ENCODE peak calls at places on chromosome 13, in five cellular contexts. One of them, this sample, is unnamed.

GRCh38 chr13:31436478-31436877 is 236.7 kb downstream of the B3GLCT start:
- DNase-seq in stimulated activated CD8-positive, alpha-beta memory T cell treated with anti-CD3 and anti-CD28 coated beads, Interleukin-2, amount 100 ng/mL, for 48 hours: no peak
- DNase-seq in activated CD8-positive, alpha-beta memory T cell treated with anti-CD3 and anti-CD28 coated beads for 48 hours: no peak
- DNase-seq in PC-9: no peak
- DNase-seq in upper lobe of right lung: no peak
- DNase-seq in this sample: no peak

GRCh38 chr13:57557979-57558529 is 73.5 kb upstream of the PCDH17 start:
- DNase-seq in activated CD8-positive, alpha-beta memory T cell treated with anti-CD3 and anti-CD28 coated beads for 48 hours: no peak
- DNase-seq in upper lobe of right lung: no peak
- DNase-seq in PC-9: no peak
- DNase-seq in stimulated activated CD8-positive, alpha-beta memory T cell treated with anti-CD3 and anti-CD28 coated beads, Interleukin-2, amount 100 ng/mL, for 48 hours: no peak
- DNase-seq in this sample: no peak

GRCh38 chr13:35164324-35164932 is 222.4 kb downstream of the NBEA start:
- DNase-seq in upper lobe of right lung: no peak
- DNase-seq in activated CD8-positive, alpha-beta memory T cell treated with anti-CD3 and anti-CD28 coated beads for 48 hours: no peak
- DNase-seq in PC-9: no peak
- DNase-seq in stimulated activated CD8-positive, alpha-beta memory T cell treated with anti-CD3 and anti-CD28 coated beads, Interleukin-2, amount 100 ng/mL, for 48 hours: no peak
- DNase-seq in this sample: no peak

GRCh38 chr13:97125810-97126738 is 96.1 kb upstream of the MBNL2 start:
- DNase-seq in upper lobe of right lung: no peak
- DNase-seq in stimulated activated CD8-positive, alpha-beta memory T cell treated with anti-CD3 and anti-CD28 coated beads, Interleukin-2, amount 100 ng/mL, for 48 hours: no peak
- DNase-seq in PC-9: peak; percentile 61
- DNase-seq in activated CD8-positive, alpha-beta memory T cell treated with anti-CD3 and anti-CD28 coated beads for 48 hours: no peak
- DNase-seq in this sample: no peak

GRCh38 chr13:42746846-42747245 is 34.5 kb upstream of the FAM216B start:
- DNase-seq in upper lobe of right lung: no peak
- DNase-seq in activated CD8-positive, alpha-beta memory T cell treated with anti-CD3 and anti-CD28 coated beads for 48 hours: no peak
- DNase-seq in PC-9: no peak
- DNase-seq in stimulated activated CD8-positive, alpha-beta memory T cell treated with anti-CD3 and anti-CD28 coated beads, Interleukin-2, amount 100 ng/mL, for 48 hours: no peak
- DNase-seq in this sample: no peak

GRCh38 chr13:24861617-24862362 is 97.8 kb downstream of the RNF17 start:
- DNase-seq in stimulated activated CD8-positive, alpha-beta memory T cell treated with anti-CD3 and anti-CD28 coated beads, Interleukin-2, amount 100 ng/mL, for 48 hours: no peak
- DNase-seq in upper lobe of right lung: no peak
- DNase-seq in PC-9: no peak
- DNase-seq in activated CD8-positive, alpha-beta memory T cell treated with anti-CD3 and anti-CD28 coated beads for 48 hours: no peak
- DNase-seq in this sample: no peak

GRCh38 chr13:77113496-77113895 is 86.5 kb upstream of the FBXL3 start:
- DNase-seq in PC-9: no peak
- DNase-seq in upper lobe of right lung: no peak
- DNase-seq in stimulated activated CD8-positive, alpha-beta memory T cell treated with anti-CD3 and anti-CD28 coated beads, Interleukin-2, amount 100 ng/mL, for 48 hours: no peak
- DNase-seq in activated CD8-positive, alpha-beta memory T cell treated with anti-CD3 and anti-CD28 coated beads for 48 hours: no peak
- DNase-seq in this sample: no peak

GRCh38 chr13:98075048-98075447 is 67.8 kb upstream of the FARP1 start:
- DNase-seq in stimulated activated CD8-positive, alpha-beta memory T cell treated with anti-CD3 and anti-CD28 coated beads, Interleukin-2, amount 100 ng/mL, for 48 hours: no peak
- DNase-seq in activated CD8-positive, alpha-beta memory T cell treated with anti-CD3 and anti-CD28 coated beads for 48 hours: no peak
- DNase-seq in PC-9: no peak
- DNase-seq in upper lobe of right lung: no peak
- DNase-seq in this sample: no peak

GRCh38 chr13:54742984-54743383 is 1714.4 kb downstream of the OLFM4 start:
- DNase-seq in stimulated activated CD8-positive, alpha-beta memory T cell treated with anti-CD3 and anti-CD28 coated beads, Interleukin-2, amount 100 ng/mL, for 48 hours: no peak
- DNase-seq in PC-9: no peak
- DNase-seq in upper lobe of right lung: no peak
- DNase-seq in activated CD8-positive, alpha-beta memory T cell treated with anti-CD3 and anti-CD28 coated beads for 48 hours: no peak
- DNase-seq in this sample: no peak

GRCh38 chr13:28467886-28468519 is 26.9 kb downstream of the FLT1 start:
- DNase-seq in stimulated activated CD8-positive, alpha-beta memory T cell treated with anti-CD3 and anti-CD28 coated beads, Interleukin-2, amount 100 ng/mL, for 48 hours: no peak
- DNase-seq in PC-9: no peak
- DNase-seq in upper lobe of right lung: no peak
- DNase-seq in activated CD8-positive, alpha-beta memory T cell treated with anti-CD3 and anti-CD28 coated beads for 48 hours: no peak
- DNase-seq in this sample: no peak

GRCh38 chr13:94595943-94596574 is at the start of gene TGDS:
- DNase-seq in upper lobe of right lung: peak; percentile 96
- DNase-seq in stimulated activated CD8-positive, alpha-beta memory T cell treated with anti-CD3 and anti-CD28 coated beads, Interleukin-2, amount 100 ng/mL, for 48 hours: peak; percentile 78
- DNase-seq in activated CD8-positive, alpha-beta memory T cell treated with anti-CD3 and anti-CD28 coated beads for 48 hours: peak; percentile 71
- DNase-seq in PC-9: peak; percentile 84
- DNase-seq in this sample: peak; percentile 77

GRCh38 chr13:49953560-49953959 is 17.4 kb upstream of the SPRYD7 start:
- DNase-seq in stimulated activated CD8-positive, alpha-beta memory T cell treated with anti-CD3 and anti-CD28 coated beads, Interleukin-2, amount 100 ng/mL, for 48 hours: no peak
- DNase-seq in upper lobe of right lung: no peak
- DNase-seq in activated CD8-positive, alpha-beta memory T cell treated with anti-CD3 and anti-CD28 coated beads for 48 hours: no peak
- DNase-seq in PC-9: peak; percentile 2
- DNase-seq in this sample: no peak

GRCh38 chr13:84553252-84553651 is 671.0 kb upstream of the SLITRK1 start:
- DNase-seq in PC-9: no peak
- DNase-seq in upper lobe of right lung: no peak
- DNase-seq in stimulated activated CD8-positive, alpha-beta memory T cell treated with anti-CD3 and anti-CD28 coated beads, Interleukin-2, amount 100 ng/mL, for 48 hours: no peak
- DNase-seq in activated CD8-positive, alpha-beta memory T cell treated with anti-CD3 and anti-CD28 coated beads for 48 hours: no peak
- DNase-seq in this sample: no peak

GRCh38 chr13:42396501-42396900 is 124.5 kb downstream of the AKAP11 start:
- DNase-seq in activated CD8-positive, alpha-beta memory T cell treated with anti-CD3 and anti-CD28 coated beads for 48 hours: no peak
- DNase-seq in PC-9: no peak
- DNase-seq in stimulated activated CD8-positive, alpha-beta memory T cell treated with anti-CD3 and anti-CD28 coated beads, Interleukin-2, amount 100 ng/mL, for 48 hours: peak; percentile 49
- DNase-seq in upper lobe of right lung: no peak
- DNase-seq in this sample: no peak

GRCh38 chr13:90645582-90645981 is 701.9 kb upstream of the MIR17HG start:
- DNase-seq in stimulated activated CD8-positive, alpha-beta memory T cell treated with anti-CD3 and anti-CD28 coated beads, Interleukin-2, amount 100 ng/mL, for 48 hours: no peak
- DNase-seq in upper lobe of right lung: no peak
- DNase-seq in activated CD8-positive, alpha-beta memory T cell treated with anti-CD3 and anti-CD28 coated beads for 48 hours: no peak
- DNase-seq in PC-9: no peak
- DNase-seq in this sample: no peak

GRCh38 chr13:78609464-78610205 is 6.3 kb upstream of the POU4F1 start:
- DNase-seq in activated CD8-positive, alpha-beta memory T cell treated with anti-CD3 and anti-CD28 coated beads for 48 hours: no peak
- DNase-seq in stimulated activated CD8-positive, alpha-beta memory T cell treated with anti-CD3 and anti-CD28 coated beads, Interleukin-2, amount 100 ng/mL, for 48 hours: no peak
- DNase-seq in PC-9: no peak
- DNase-seq in upper lobe of right lung: no peak
- DNase-seq in this sample: no peak

GRCh38 chr13:77896536-77896935 is 22.1 kb downstream of the EDNRB start:
- DNase-seq in stimulated activated CD8-positive, alpha-beta memory T cell treated with anti-CD3 and anti-CD28 coated beads, Interleukin-2, amount 100 ng/mL, for 48 hours: no peak
- DNase-seq in PC-9: no peak
- DNase-seq in activated CD8-positive, alpha-beta memory T cell treated with anti-CD3 and anti-CD28 coated beads for 48 hours: no peak
- DNase-seq in upper lobe of right lung: no peak
- DNase-seq in this sample: no peak

GRCh38 chr13:31442605-31443004 is 242.8 kb downstream of the B3GLCT start:
- DNase-seq in stimulated activated CD8-positive, alpha-beta memory T cell treated with anti-CD3 and anti-CD28 coated beads, Interleukin-2, amount 100 ng/mL, for 48 hours: no peak
- DNase-seq in upper lobe of right lung: no peak
- DNase-seq in activated CD8-positive, alpha-beta memory T cell treated with anti-CD3 and anti-CD28 coated beads for 48 hours: no peak
- DNase-seq in PC-9: no peak
- DNase-seq in this sample: no peak

GRCh38 chr13:109786457-109787134 is at the start of gene IRS2:
- DNase-seq in PC-9: peak; percentile 95
- DNase-seq in activated CD8-positive, alpha-beta memory T cell treated with anti-CD3 and anti-CD28 coated beads for 48 hours: peak; percentile 76
- DNase-seq in upper lobe of right lung: peak; percentile 96
- DNase-seq in stimulated activated CD8-positive, alpha-beta memory T cell treated with anti-CD3 and anti-CD28 coated beads, Interleukin-2, amount 100 ng/mL, for 48 hours: peak; percentile 75
- DNase-seq in this sample: peak; percentile 53

GRCh38 chr13:68727165-68727564 is 1380.5 kb upstream of the ATXN8OS start:
- DNase-seq in stimulated activated CD8-positive, alpha-beta memory T cell treated with anti-CD3 and anti-CD28 coated beads, Interleukin-2, amount 100 ng/mL, for 48 hours: no peak
- DNase-seq in upper lobe of right lung: no peak
- DNase-seq in activated CD8-positive, alpha-beta memory T cell treated with anti-CD3 and anti-CD28 coated beads for 48 hours: no peak
- DNase-seq in PC-9: no peak
- DNase-seq in this sample: no peak

GRCh38 chr13:107373551-107373950 is 805.6 kb upstream of the ARGLU1 start:
- DNase-seq in upper lobe of right lung: no peak
- DNase-seq in PC-9: peak; percentile 0
- DNase-seq in stimulated activated CD8-positive, alpha-beta memory T cell treated with anti-CD3 and anti-CD28 coated beads, Interleukin-2, amount 100 ng/mL, for 48 hours: no peak
- DNase-seq in activated CD8-positive, alpha-beta memory T cell treated with anti-CD3 and anti-CD28 coated beads for 48 hours: no peak
- DNase-seq in this sample: no peak

GRCh38 chr13:51921790-51922740 is 60.3 kb downstream of the CCDC70 start:
- DNase-seq in stimulated activated CD8-positive, alpha-beta memory T cell treated with anti-CD3 and anti-CD28 coated beads, Interleukin-2, amount 100 ng/mL, for 48 hours: no peak
- DNase-seq in upper lobe of right lung: no peak
- DNase-seq in PC-9: no peak
- DNase-seq in activated CD8-positive, alpha-beta memory T cell treated with anti-CD3 and anti-CD28 coated beads for 48 hours: no peak
- DNase-seq in this sample: no peak

GRCh38 chr13:39100996-39101751 is 62.9 kb downstream of the NHLRC3 start:
- DNase-seq in upper lobe of right lung: no peak
- DNase-seq in stimulated activated CD8-positive, alpha-beta memory T cell treated with anti-CD3 and anti-CD28 coated beads, Interleukin-2, amount 100 ng/mL, for 48 hours: no peak
- DNase-seq in PC-9: no peak
- DNase-seq in activated CD8-positive, alpha-beta memory T cell treated with anti-CD3 and anti-CD28 coated beads for 48 hours: no peak
- DNase-seq in this sample: no peak

GRCh38 chr13:46679369-46680180 is 117.4 kb downstream of the ESD start:
- DNase-seq in stimulated activated CD8-positive, alpha-beta memory T cell treated with anti-CD3 and anti-CD28 coated beads, Interleukin-2, amount 100 ng/mL, for 48 hours: no peak
- DNase-seq in PC-9: no peak
- DNase-seq in activated CD8-positive, alpha-beta memory T cell treated with anti-CD3 and anti-CD28 coated beads for 48 hours: no peak
- DNase-seq in upper lobe of right lung: no peak
- DNase-seq in this sample: peak; percentile 19

This sample was measured in GM12891.